ENCODE peak calls at places on chromosomes 13 and 19, in four cellular contexts. W is Caco-2, A is heart right ventricle, J is thoracic aorta. D is an unnamed sample.

GRCh38 chr19:28905996-28906395 is 307.0 kb downstream of the UQCRFS1 start:
- DNase-seq in W (no peak), A (no peak), J (no peak), D (no peak)

GRCh38 chr13:77176350-77176749 is 149.4 kb upstream of the FBXL3 start:
- DNase-seq in W (no peak), A (no peak), J (no peak), D (no peak)

GRCh38 chr13:46567671-46568070 is 14.7 kb downstream of the LRCH1 start:
- DNase-seq in W (no peak), A (no peak), J (no peak), D (no peak)

GRCh38 chr19:39996218-39996810 is 546 bp upstream of the ZNF546 start:
- DNase-seq in W (no peak), A (no peak), J (no peak), D (no peak)

GRCh38 chr13:95494082-95494681 is 58.3 kb upstream of the CLDN10 start:
- DNase-seq in W (no peak), A (peak; percentile 16), J (no peak), D (no peak)

GRCh38 chr19:54392078-54392477 is 23.2 kb upstream of the TTYH1 start:
- DNase-seq in W (no peak), A (no peak), J (no peak), D (no peak)

GRCh38 chr13:109146912-109147624 is 517.7 kb downstream of the MYO16 start:
- DNase-seq in W (no peak), A (no peak), J (no peak), D (no peak)

GRCh38 chr13:29589234-29589633 is 6.3 kb downstream of the SLC7A1 start:
- DNase-seq in W (no peak), A (no peak), J (no peak), D (no peak)

GRCh38 chr13:24668955-24669354 is 11.3 kb upstream of the ATP12A start:
- DNase-seq in W (no peak), A (no peak), J (no peak), D (no peak)

GRCh38 chr13:79481685-79482052 is 714 bp downstream of the NDFIP2 start:
- DNase-seq in W (peak; percentile 54), A (no peak), J (no peak), D (no peak)

GRCh38 chr19:32359581-32359980 is 14.2 kb downstream of the ZNF507 start:
- DNase-seq in W (no peak), A (no peak), J (no peak), D (no peak)

DNA sequence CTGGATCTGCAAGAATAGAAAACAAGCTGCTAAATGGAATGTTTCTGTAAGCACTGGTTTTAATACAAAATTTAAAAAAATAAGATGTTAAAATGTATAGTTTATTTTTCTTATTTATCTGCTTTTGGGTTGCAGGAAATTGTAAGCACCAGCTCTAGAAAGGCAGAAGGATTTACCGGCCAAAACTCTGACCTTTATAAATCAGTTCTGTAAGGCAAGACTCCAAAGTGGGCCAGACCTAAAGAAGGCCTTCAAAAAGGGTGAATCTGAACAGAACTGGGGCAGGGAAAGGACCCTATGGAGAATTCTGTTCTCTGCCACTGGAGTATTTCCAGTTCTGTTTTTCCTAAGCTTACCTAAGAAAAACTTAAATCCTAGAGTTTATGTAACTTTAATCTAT is 19.3 kb downstream of the ZNF100 start:
- DNase-seq in W (no peak), A (no peak), J (no peak), D (no peak)
- TF ChIP-seq CTCF in W (no peak), A (no peak), J (no peak), D (no peak)

GRCh38 chr19:694481-695349 is 537 bp downstream of the PRSS57 start:
- DNase-seq in W (no peak), A (no peak), J (no peak), D (no peak)
- H3K4me3 ChIP-seq in W (no peak overlapping the region), A (no peak overlapping the region), J (no peak overlapping the region), D (no peak overlapping the region)

GRCh38 chr19:1253514-1254080 is 5.2 kb downstream of the MIDN start:
- DNase-seq in W (peak; percentile 95), A (no peak), J (no peak), D (no peak)

GRCh38 chr19:1254530-1255185 is 6.3 kb downstream of the MIDN start:
- DNase-seq in W (no peak), A (no peak), J (no peak), D (no peak)

GRCh38 chr19:1252818-1253513 is 4.6 kb downstream of the MIDN start:
- DNase-seq in W (no peak), A (peak; percentile 94), J (peak; percentile 84), D (peak; percentile 96)

GRCh38 chr19:1255186-1256161 is 7.1 kb downstream of the MIDN start:
- DNase-seq in W (no peak), A (no peak), J (no peak), D (peak; percentile 38)

GRCh38 chr19:1254081-1254527 is 5.7 kb downstream of the MIDN start:
- DNase-seq in W (no peak), A (no peak), J (no peak), D (peak; percentile 61)
- H3K4me1 ChIP-seq in W (peaks cover 42% of the 10 kb centered on the region), A (peaks cover 77% of the 10 kb centered on the region), J (peaks cover 41% of the 10 kb centered on the region), D (peaks cover 79% of the 10 kb centered on the region)

GRCh38 chr13:73228546-73228945 is 169.7 kb downstream of the KLF5 start:
- DNase-seq in W (no peak), A (no peak), J (no peak), D (no peak)
- TF ChIP-seq CTCF in W (peak; percentile 23), A (no peak), J (no peak), D (no peak)

GRCh38 chr19:34677386-34678084 is at the start of gene ZNF302:
- DNase-seq in W (peak; percentile 98), A (peak; percentile 97), J (peak; percentile 91), D (peak; percentile 98)

GRCh38 chr19:34675919-34676318 is 1.0 kb downstream of the SCGB2B2 start:
- DNase-seq in W (no peak), A (no peak), J (no peak), D (no peak)

GRCh38 chr19:34676697-34677385 is at the start of gene SCGB2B2:
- DNase-seq in W (peak; percentile 63), A (peak; percentile 88), J (no peak), D (no peak)

GRCh38 chr19:34678085-34678412 is 571 bp downstream of the ZNF302 start:
- DNase-seq in W (no peak), A (no peak), J (no peak), D (no peak)

DNA sequence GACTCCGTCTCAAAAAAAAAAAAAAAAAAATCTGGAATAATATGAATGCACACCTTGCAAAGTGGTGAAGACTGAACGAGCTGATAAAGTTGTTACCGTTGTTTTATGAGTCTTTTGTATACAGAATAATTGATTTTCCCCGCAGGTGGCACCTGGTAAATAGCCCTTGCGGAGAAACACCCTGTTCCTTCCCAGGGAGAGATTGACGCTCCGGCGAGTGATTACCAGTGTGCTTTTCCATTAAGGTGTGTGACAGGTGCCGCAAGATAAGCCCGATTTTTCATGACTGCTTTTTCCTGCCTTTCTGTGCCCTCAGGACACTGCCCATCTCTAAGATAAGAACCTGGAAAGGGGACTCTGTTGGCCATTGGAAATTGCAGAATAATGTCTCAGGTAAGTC is 943 bp downstream of the ZNF302 start:
- DNase-seq in W (no peak), A (no peak), J (no peak), D (no peak)
- H3K4me3 ChIP-seq in W (peak overlapping the region; percentile 95), A (peak overlapping the region; percentile 70), J (peak overlapping the region; percentile 82), D (peak overlapping the region; percentile 87)

GRCh38 chr13:99278199-99278598 is 20.0 kb upstream of the GPR18 start:
- DNase-seq in W (no peak), A (no peak), J (no peak), D (no peak)

GRCh38 chr13:99281811-99282263 is 23.7 kb upstream of the GPR18 start:
- DNase-seq in W (no peak), A (peak; percentile 35), J (peak; percentile 10), D (peak; percentile 42)

GRCh38 chr13:99282264-99283231 is 24.4 kb upstream of the GPR18 start:
- DNase-seq in W (no peak), A (no peak), J (no peak), D (no peak)

GRCh38 chr13:99278843-99279242 is 20.7 kb upstream of the GPR18 start:
- DNase-seq in W (no peak), A (no peak), J (no peak), D (no peak)

DNA sequence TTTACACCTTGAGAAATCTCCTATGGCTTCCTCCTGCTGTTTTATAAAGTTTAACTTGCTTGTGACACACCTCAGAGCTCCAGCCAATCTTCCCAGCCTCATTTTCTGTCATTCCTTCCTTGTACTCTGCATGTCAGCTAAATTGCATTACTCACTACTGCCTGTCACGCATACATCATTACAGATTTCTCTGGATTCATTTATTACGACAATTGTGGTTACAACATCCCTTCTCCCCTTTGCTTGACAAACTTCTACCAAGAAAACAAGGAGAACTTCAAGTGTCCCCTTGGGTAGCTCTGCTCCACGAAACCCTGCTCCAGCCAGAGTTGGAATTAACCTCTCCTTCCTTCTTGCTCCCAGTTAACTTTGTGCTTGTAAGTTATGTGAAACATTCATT is 22.0 kb upstream of the GPR18 start:
- DNase-seq in W (no peak), A (no peak), J (no peak), D (no peak)
- H3K4me1 ChIP-seq in W (no peaks in the 10 kb centered on the region), A (peaks cover 33% of the 10 kb centered on the region), J (peaks cover 11% of the 10 kb centered on the region), D (peaks cover 22% of the 10 kb centered on the region)

GRCh38 chr19:1503089-1503924 is 9.5 kb downstream of the ADAMTSL5 start:
- DNase-seq in W (no peak), A (no peak), J (no peak), D (peak; percentile 62)
- TF ChIP-seq CTCF in W (peak; percentile 29), A (peak; percentile 83), J (peak; percentile 65), D (peak; percentile 74)

GRCh38 chr13:107576430-107576829 is 638.9 kb downstream of the LIG4 start:
- DNase-seq in W (no peak), A (no peak), J (no peak), D (no peak)

GRCh38 chr13:107573184-107573583 is 642.2 kb downstream of the LIG4 start:
- DNase-seq in W (no peak), A (no peak), J (no peak), D (no peak)

DNA sequence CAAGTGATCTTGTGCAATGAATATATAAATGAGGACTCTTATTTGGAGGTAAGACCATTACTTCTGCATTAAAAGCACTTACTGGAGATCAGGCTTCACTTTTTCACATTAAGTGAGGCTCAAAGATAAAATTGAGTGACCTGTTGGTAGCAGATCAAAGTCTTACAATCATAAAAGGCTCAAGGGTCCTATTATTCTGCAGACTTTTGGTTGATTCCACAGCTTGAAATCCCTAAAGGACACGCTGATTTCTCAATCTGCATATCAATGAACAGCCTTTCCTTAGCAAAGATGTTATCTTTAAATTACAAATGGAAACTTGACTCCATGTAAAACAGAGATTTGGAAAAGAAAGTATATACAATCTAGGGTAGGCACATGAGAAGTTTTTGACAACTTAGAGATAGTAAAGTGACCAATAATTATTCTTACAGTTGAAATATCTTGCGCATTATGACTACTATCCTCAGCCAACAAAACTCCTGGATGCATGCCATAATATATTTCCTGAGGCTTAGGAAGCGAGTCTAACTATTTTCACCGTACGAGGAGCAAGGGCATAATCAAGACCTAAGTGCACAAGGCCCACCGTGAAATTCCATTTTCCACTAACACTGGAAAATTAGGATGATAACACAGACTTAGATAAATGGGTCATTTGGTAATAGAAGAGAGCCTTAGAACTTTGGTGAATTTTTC is 640.7 kb downstream of the LIG4 start:
- DNase-seq in W (no peak), A (no peak), J (no peak), D (no peak)
- H3K4me3 ChIP-seq in W (no peak overlapping the region), A (no peak overlapping the region), J (no peak overlapping the region), D (no peak overlapping the region)